ENCODE peak calls at places on chromosomes 12 and 14, in nine cellular contexts. One of them, this sample, is unnamed.

GRCh38 chr14:89366580-89367448 is 50.2 kb downstream of the FOXN3 start:
- DNase-seq in CD4-positive, CD25-positive, alpha-beta regulatory T cell: no peak
- DNase-seq in anterior cingulate cortex: no peak
- DNase-seq in amygdala: no peak
- DNase-seq in HT1080: no peak
- DNase-seq in T-cell: no peak
- DNase-seq in IMR-90: no peak
- DNase-seq in dermis microvascular lymphatic vessel endothelial cell: no peak
- DNase-seq in progenitor cell of endocrine pancreas: no peak
- DNase-seq in this sample: no peak

GRCh38 chr14:54366726-54367707 is 29.8 kb upstream of the CDKN3 start:
- DNase-seq in amygdala: peak
- DNase-seq in HT1080: peak
- DNase-seq in dermis microvascular lymphatic vessel endothelial cell: no peak
- DNase-seq in T-cell: no peak
- DNase-seq in progenitor cell of endocrine pancreas: no peak
- DNase-seq in IMR-90: peak
- DNase-seq in CD4-positive, CD25-positive, alpha-beta regulatory T cell: peak
- DNase-seq in anterior cingulate cortex: no peak
- DNase-seq in this sample: peak

GRCh38 chr12:615620-616019 is 47.6 kb downstream of the NINJ2 start:
- DNase-seq in IMR-90: no peak
- DNase-seq in dermis microvascular lymphatic vessel endothelial cell: peak
- DNase-seq in amygdala: no peak
- DNase-seq in HT1080: no peak
- DNase-seq in T-cell: no peak
- DNase-seq in anterior cingulate cortex: no peak
- DNase-seq in progenitor cell of endocrine pancreas: no peak
- DNase-seq in CD4-positive, CD25-positive, alpha-beta regulatory T cell: no peak
- DNase-seq in this sample: no peak

GRCh38 chr12:20370001-20370381 is 1.7 kb downstream of the PDE3A start:
- DNase-seq in anterior cingulate cortex: no peak
- DNase-seq in dermis microvascular lymphatic vessel endothelial cell: no peak
- DNase-seq in CD4-positive, CD25-positive, alpha-beta regulatory T cell: no peak
- DNase-seq in IMR-90: no peak
- DNase-seq in amygdala: no peak
- DNase-seq in progenitor cell of endocrine pancreas: peak
- DNase-seq in HT1080: no peak
- DNase-seq in T-cell: no peak
- DNase-seq in this sample: no peak

GRCh38 chr12:131380220-131380957 is 330.5 kb upstream of the SFSWAP start:
- DNase-seq in CD4-positive, CD25-positive, alpha-beta regulatory T cell: no peak
- DNase-seq in IMR-90: no peak
- DNase-seq in progenitor cell of endocrine pancreas: no peak
- DNase-seq in HT1080: no peak
- DNase-seq in T-cell: no peak
- DNase-seq in amygdala: no peak
- DNase-seq in dermis microvascular lymphatic vessel endothelial cell: no peak
- DNase-seq in anterior cingulate cortex: no peak
- DNase-seq in this sample: no peak

GRCh38 chr14:77314043-77314442 is 6.6 kb downstream of the POMT2 start:
- DNase-seq in CD4-positive, CD25-positive, alpha-beta regulatory T cell: no peak
- DNase-seq in dermis microvascular lymphatic vessel endothelial cell: no peak
- DNase-seq in IMR-90: peak
- DNase-seq in anterior cingulate cortex: no peak
- DNase-seq in HT1080: peak
- DNase-seq in T-cell: no peak
- DNase-seq in progenitor cell of endocrine pancreas: no peak
- DNase-seq in amygdala: no peak
- DNase-seq in this sample: no peak

GRCh38 chr12:57135487-57135886 is 7.2 kb downstream of the LRP1 start:
- DNase-seq in amygdala: no peak
- DNase-seq in progenitor cell of endocrine pancreas: no peak
- DNase-seq in CD4-positive, CD25-positive, alpha-beta regulatory T cell: no peak
- DNase-seq in HT1080: no peak
- DNase-seq in dermis microvascular lymphatic vessel endothelial cell: no peak
- DNase-seq in IMR-90: peak
- DNase-seq in anterior cingulate cortex: no peak
- DNase-seq in T-cell: no peak
- DNase-seq in this sample: no peak

GRCh38 chr12:69698054-69698453 is 1.0 kb downstream of the BEST3 start:
- DNase-seq in amygdala: no peak
- DNase-seq in dermis microvascular lymphatic vessel endothelial cell: no peak
- DNase-seq in HT1080: no peak
- DNase-seq in CD4-positive, CD25-positive, alpha-beta regulatory T cell: no peak
- DNase-seq in progenitor cell of endocrine pancreas: no peak
- DNase-seq in anterior cingulate cortex: no peak
- DNase-seq in T-cell: no peak
- DNase-seq in IMR-90: no peak
- DNase-seq in this sample: no peak

GRCh38 chr12:114499338-114499737 is 93.4 kb upstream of the TBX5 start:
- DNase-seq in amygdala: no peak
- DNase-seq in HT1080: no peak
- DNase-seq in progenitor cell of endocrine pancreas: no peak
- DNase-seq in IMR-90: peak
- DNase-seq in anterior cingulate cortex: no peak
- DNase-seq in T-cell: no peak
- DNase-seq in dermis microvascular lymphatic vessel endothelial cell: no peak
- DNase-seq in CD4-positive, CD25-positive, alpha-beta regulatory T cell: no peak
- DNase-seq in this sample: no peak

GRCh38 chr14:104385189-104386135 is 194.1 kb upstream of the C14orf180 start:
- DNase-seq in CD4-positive, CD25-positive, alpha-beta regulatory T cell: no peak
- DNase-seq in anterior cingulate cortex: no peak
- DNase-seq in progenitor cell of endocrine pancreas: no peak
- DNase-seq in amygdala: no peak
- DNase-seq in T-cell: no peak
- DNase-seq in HT1080: no peak
- DNase-seq in dermis microvascular lymphatic vessel endothelial cell: no peak
- DNase-seq in IMR-90: no peak
- DNase-seq in this sample: no peak

GRCh38 chr14:42517786-42518530 is 911.3 kb downstream of the LRFN5 start:
- DNase-seq in dermis microvascular lymphatic vessel endothelial cell: no peak
- DNase-seq in CD4-positive, CD25-positive, alpha-beta regulatory T cell: no peak
- DNase-seq in anterior cingulate cortex: no peak
- DNase-seq in IMR-90: no peak
- DNase-seq in progenitor cell of endocrine pancreas: no peak
- DNase-seq in T-cell: no peak
- DNase-seq in HT1080: no peak
- DNase-seq in amygdala: no peak
- DNase-seq in this sample: no peak

GRCh38 chr14:103846569-103847438 is 571 bp downstream of the PPP1R13B start:
- DNase-seq in dermis microvascular lymphatic vessel endothelial cell: no peak
- DNase-seq in CD4-positive, CD25-positive, alpha-beta regulatory T cell: peak
- DNase-seq in IMR-90: no peak
- DNase-seq in anterior cingulate cortex: no peak
- DNase-seq in HT1080: no peak
- DNase-seq in progenitor cell of endocrine pancreas: peak
- DNase-seq in T-cell: no peak
- DNase-seq in amygdala: no peak
- DNase-seq in this sample: peak

GRCh38 chr12:87953257-87953860 is 75.8 kb downstream of the C12orf50 start:
- DNase-seq in progenitor cell of endocrine pancreas: no peak
- DNase-seq in anterior cingulate cortex: no peak
- DNase-seq in dermis microvascular lymphatic vessel endothelial cell: no peak
- DNase-seq in IMR-90: peak
- DNase-seq in T-cell: no peak
- DNase-seq in amygdala: no peak
- DNase-seq in HT1080: peak
- DNase-seq in CD4-positive, CD25-positive, alpha-beta regulatory T cell: peak
- DNase-seq in this sample: peak

GRCh38 chr14:103704708-103705107 is 10.5 kb downstream of the XRCC3 start:
- DNase-seq in amygdala: no peak
- DNase-seq in dermis microvascular lymphatic vessel endothelial cell: peak
- DNase-seq in T-cell: no peak
- DNase-seq in anterior cingulate cortex: no peak
- DNase-seq in IMR-90: no peak
- DNase-seq in progenitor cell of endocrine pancreas: no peak
- DNase-seq in HT1080: no peak
- DNase-seq in CD4-positive, CD25-positive, alpha-beta regulatory T cell: no peak
- DNase-seq in this sample: no peak

GRCh38 chr12:57242329-57242690 is 8.7 kb downstream of the STAC3 start:
- DNase-seq in dermis microvascular lymphatic vessel endothelial cell: no peak
- DNase-seq in HT1080: no peak
- DNase-seq in IMR-90: no peak
- DNase-seq in CD4-positive, CD25-positive, alpha-beta regulatory T cell: peak
- DNase-seq in T-cell: no peak
- DNase-seq in anterior cingulate cortex: no peak
- DNase-seq in progenitor cell of endocrine pancreas: no peak
- DNase-seq in amygdala: no peak
- DNase-seq in this sample: peak

GRCh38 chr12:49866859-49867579 is 24.1 kb upstream of the BCDIN3D start:
- DNase-seq in IMR-90: peak
- DNase-seq in HT1080: peak
- DNase-seq in amygdala: peak
- DNase-seq in anterior cingulate cortex: no peak
- DNase-seq in CD4-positive, CD25-positive, alpha-beta regulatory T cell: peak
- DNase-seq in T-cell: peak
- DNase-seq in progenitor cell of endocrine pancreas: peak
- DNase-seq in dermis microvascular lymphatic vessel endothelial cell: peak
- DNase-seq in this sample: peak

GRCh38 chr12:129605666-129606065 is 298.2 kb downstream of the TMEM132D start:
- DNase-seq in HT1080: no peak
- DNase-seq in dermis microvascular lymphatic vessel endothelial cell: no peak
- DNase-seq in progenitor cell of endocrine pancreas: no peak
- DNase-seq in anterior cingulate cortex: no peak
- DNase-seq in T-cell: no peak
- DNase-seq in amygdala: no peak
- DNase-seq in IMR-90: no peak
- DNase-seq in CD4-positive, CD25-positive, alpha-beta regulatory T cell: no peak
- DNase-seq in this sample: no peak

GRCh38 chr14:100212476-100213333 is 26.2 kb upstream of the YY1 start:
- DNase-seq in anterior cingulate cortex: no peak
- DNase-seq in IMR-90: no peak
- DNase-seq in amygdala: no peak
- DNase-seq in T-cell: no peak
- DNase-seq in dermis microvascular lymphatic vessel endothelial cell: no peak
- DNase-seq in CD4-positive, CD25-positive, alpha-beta regulatory T cell: peak
- DNase-seq in HT1080: no peak
- DNase-seq in progenitor cell of endocrine pancreas: no peak
- DNase-seq in this sample: no peak

GRCh38 chr12:131124487-131125280 is 171.0 kb downstream of the ADGRD1 start:
- DNase-seq in dermis microvascular lymphatic vessel endothelial cell: no peak
- DNase-seq in anterior cingulate cortex: no peak
- DNase-seq in amygdala: no peak
- DNase-seq in IMR-90: no peak
- DNase-seq in CD4-positive, CD25-positive, alpha-beta regulatory T cell: no peak
- DNase-seq in HT1080: no peak
- DNase-seq in progenitor cell of endocrine pancreas: no peak
- DNase-seq in T-cell: no peak
- DNase-seq in this sample: no peak

GRCh38 chr12:93638095-93638494 is 39.1 kb upstream of the CRADD start:
- DNase-seq in IMR-90: peak
- DNase-seq in dermis microvascular lymphatic vessel endothelial cell: no peak
- DNase-seq in CD4-positive, CD25-positive, alpha-beta regulatory T cell: no peak
- DNase-seq in progenitor cell of endocrine pancreas: no peak
- DNase-seq in amygdala: no peak
- DNase-seq in HT1080: no peak
- DNase-seq in anterior cingulate cortex: no peak
- DNase-seq in T-cell: no peak
- DNase-seq in this sample: no peak

GRCh38 chr12:75439930-75440329 is 40.6 kb upstream of the GLIPR1 start:
- DNase-seq in IMR-90: no peak
- DNase-seq in HT1080: no peak
- DNase-seq in CD4-positive, CD25-positive, alpha-beta regulatory T cell: no peak
- DNase-seq in dermis microvascular lymphatic vessel endothelial cell: no peak
- DNase-seq in T-cell: no peak
- DNase-seq in anterior cingulate cortex: no peak
- DNase-seq in progenitor cell of endocrine pancreas: no peak
- DNase-seq in amygdala: no peak
- DNase-seq in this sample: no peak